ENCODE peak calls at places on chromosomes 11 and 22, in six cellular contexts. H is mesenchymal stem cell, J is neuronal stem cell, X is IMR-90, R is H1, Y is trophoblast cell. N is an unnamed sample. For H3K79me1, the result is how much of the 10 kb centered on the place peaks cover.

GRCh38 chr11:69683764-69684333 is 8.7 kb upstream of the LTO1 start:
- DNase-seq in H (no peak), X (no peak), J (no peak), R (peak), Y (peak), N (peak)

GRCh38 chr22:50656122-50657070 is 16.2 kb upstream of the SHANK3 start:
- DNase-seq in R (no peak), H (peak), X (peak), Y (peak), J (no peak), N (peak)

GRCh38 chr11:67381244-67381972 is 8.0 kb upstream of the CLCF1 start:
- DNase-seq in X (no peak), H (no peak), J (no peak), R (no peak), Y (peak), N (no peak)

GRCh38 chr22:49088801-49089791 is 738.6 kb downstream of the BRD1 start:
- DNase-seq in X (no peak), H (no peak), Y (no peak), R (no peak), J (no peak), N (no peak)

GRCh38 chr11:102846292-102846691 is 2.9 kb upstream of the MMP3 start:
- DNase-seq in R (no peak), H (no peak), Y (peak), J (no peak), X (peak), N (no peak)

GRCh38 chr22:28358244-28358777 is 321.3 kb downstream of the TTC28 start:
- DNase-seq in Y (no peak), J (no peak), H (no peak), R (no peak), X (no peak), N (no peak)

GRCh38 chr11:102599642-102600261 is 25.4 kb downstream of the MMP20 start:
- DNase-seq in J (no peak), Y (peak), R (no peak), X (peak), H (peak), N (peak)

GRCh38 chr22:38081941-38082828 is 1.8 kb downstream of the SLC16A8 start:
- DNase-seq in J (no peak), H (no peak), Y (peak), R (no peak), X (no peak), N (no peak)

GRCh38 chr11:63869171-63869591 is 30.3 kb downstream of the MARK2 start:
- DNase-seq in R (no peak), X (no peak), J (no peak), Y (peak), H (no peak), N (no peak)

GRCh38 chr11:61637287-61637686 is 42.9 kb upstream of the DAGLA start:
- DNase-seq in Y (no peak), J (no peak), H (no peak), X (no peak), R (no peak), N (no peak)

GRCh38 chr11:21921151-21921550 is 271.7 kb upstream of the ANO5 start:
- DNase-seq in J (peak), X (no peak), H (no peak), R (no peak), Y (no peak), N (peak)

GRCh38 chr11:100863080-100863581 is 176.0 kb downstream of the ARHGAP42 start:
- DNase-seq in H (peak), R (no peak), Y (no peak), X (peak), J (peak), N (peak)

GRCh38 chr11:100866453-100866852 is 179.4 kb downstream of the ARHGAP42 start:
- DNase-seq in X (no peak), R (no peak), J (no peak), Y (no peak), H (no peak), N (no peak)

GRCh38 chr11:100867601-100868000 is 180.5 kb downstream of the ARHGAP42 start:
- DNase-seq in X (no peak), J (peak), R (no peak), H (no peak), Y (no peak), N (no peak)

GRCh38 chr11:100869328-100869727 is 182.2 kb downstream of the ARHGAP42 start:
- DNase-seq in J (no peak), R (no peak), X (no peak), H (no peak), Y (no peak), N (peak)

GRCh38 chr11:100865443-100865842 is 178.4 kb downstream of the ARHGAP42 start:
- DNase-seq in X (peak), R (no peak), J (no peak), Y (no peak), H (no peak), N (no peak)
- H3K79me1 ChIP-seq in X (under half), R (under half), J (under half), Y (under half), H (under half), N (under half)

DNA sequence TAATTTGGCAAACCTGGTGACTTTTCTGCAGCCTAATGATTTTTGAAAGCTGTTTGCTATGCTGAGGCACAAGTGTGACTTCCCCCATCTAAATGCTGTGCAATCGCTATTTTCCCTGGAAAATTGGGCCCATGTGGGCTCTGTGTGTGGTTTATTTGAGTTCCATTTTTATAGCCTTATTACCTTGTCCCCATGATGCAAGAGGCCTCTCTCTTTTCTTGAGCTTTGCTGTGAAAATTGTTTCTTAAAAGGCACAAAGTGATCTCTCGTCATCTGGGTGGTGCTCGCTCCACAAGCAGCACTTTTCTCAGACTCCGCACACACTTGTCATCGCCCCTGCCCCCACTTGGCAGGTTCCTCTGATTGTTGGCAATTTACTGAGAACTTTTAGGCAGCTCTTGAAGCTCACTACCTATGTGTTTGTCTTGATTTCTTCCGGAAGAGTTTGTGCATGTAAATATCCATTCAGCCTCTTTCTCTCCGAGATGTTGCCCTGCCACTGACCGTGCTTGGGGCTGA is 24.9 kb downstream of the BMAL1 start:
- DNase-seq in H (no peak), X (no peak), J (no peak), R (no peak), Y (no peak), N (no peak)
- H3K23ac ChIP-seq in H (no peak), X (no peak), J (no peak), R (no peak), Y (no peak), N (no peak)

GRCh38 chr11:65576232-65576866 is 496 bp downstream of the EHBP1L1 start:
- DNase-seq in Y (no peak), H (no peak), R (no peak), J (no peak), X (no peak), N (no peak)

GRCh38 chr11:65577756-65578109 is 1.9 kb downstream of the EHBP1L1 start:
- DNase-seq in J (no peak), Y (no peak), R (no peak), X (no peak), H (no peak), N (no peak)

GRCh38 chr11:65578134-65578533 is 2.3 kb downstream of the EHBP1L1 start:
- DNase-seq in J (no peak), Y (no peak), R (no peak), H (no peak), X (no peak), N (no peak)

GRCh38 chr11:65575568-65576231 is at the start of gene EHBP1L1:
- DNase-seq in Y (peak), X (peak), H (peak), J (no peak), R (no peak), N (peak)

DNA sequence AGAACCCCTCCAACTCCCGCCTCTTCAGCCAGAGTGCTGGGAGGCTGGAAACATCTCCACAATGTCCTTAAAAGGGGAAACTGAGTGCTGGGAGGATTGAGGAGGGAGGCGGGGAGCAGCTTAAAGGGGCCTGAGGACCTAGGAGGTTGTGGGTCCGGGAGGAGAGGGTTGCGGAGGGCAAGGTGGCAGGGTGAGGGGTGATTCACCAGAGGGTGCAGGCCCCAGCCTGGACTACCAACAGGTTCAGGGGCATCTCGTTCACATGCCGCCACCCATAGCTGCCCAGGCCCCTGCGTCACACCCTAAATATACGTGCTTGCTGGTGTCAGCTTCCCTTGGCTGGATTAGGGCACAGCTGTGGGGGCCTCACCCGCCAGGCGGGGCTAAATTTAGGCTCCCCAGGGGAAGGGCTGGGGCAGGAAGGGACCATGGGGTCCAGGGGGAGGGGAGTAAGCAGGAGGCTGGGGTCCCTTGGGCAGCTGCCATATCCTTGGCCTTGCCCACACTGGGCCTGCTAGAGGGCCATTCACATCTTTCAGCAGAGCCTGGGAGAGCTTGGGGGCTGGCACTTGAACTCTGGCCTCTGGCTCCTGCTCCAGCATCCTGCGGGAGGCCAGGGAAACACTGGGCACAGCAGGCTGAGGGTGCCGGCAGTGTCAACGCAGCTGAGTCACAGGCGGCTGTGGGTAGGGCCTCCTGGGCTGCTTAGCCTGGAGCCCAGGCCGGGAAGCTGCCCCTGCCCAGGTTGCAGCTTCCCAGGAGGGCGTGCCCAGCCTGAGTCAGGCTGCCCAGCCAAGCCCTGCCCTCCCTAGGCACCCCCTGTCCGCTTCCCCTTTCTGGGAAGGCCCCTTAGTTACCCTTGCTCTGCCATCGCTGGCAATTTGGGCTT is 1.3 kb downstream of the EHBP1L1 start:
- DNase-seq in X (peak), J (no peak), H (peak), Y (peak), R (no peak), N (no peak)
- H3K4me3 ChIP-seq in X (peak), J (no peak), H (peak), Y (no peak), R (no peak), N (no peak)

GRCh38 chr11:10401275-10401674 is 53.8 kb upstream of the AMPD3 start:
- DNase-seq in Y (no peak), R (peak), X (no peak), J (no peak), H (no peak), N (no peak)

GRCh38 chr11:10401696-10402392 is 53.2 kb upstream of the AMPD3 start:
- DNase-seq in J (no peak), H (no peak), R (no peak), X (no peak), Y (no peak), N (no peak)

GRCh38 chr11:10397226-10397987 is 57.7 kb upstream of the AMPD3 start:
- DNase-seq in R (peak), Y (peak), X (peak), J (no peak), H (no peak), N (no peak)

GRCh38 chr11:10398525-10398924 is 56.5 kb upstream of the AMPD3 start:
- DNase-seq in Y (peak), R (peak), H (peak), X (no peak), J (no peak), N (peak)

DNA sequence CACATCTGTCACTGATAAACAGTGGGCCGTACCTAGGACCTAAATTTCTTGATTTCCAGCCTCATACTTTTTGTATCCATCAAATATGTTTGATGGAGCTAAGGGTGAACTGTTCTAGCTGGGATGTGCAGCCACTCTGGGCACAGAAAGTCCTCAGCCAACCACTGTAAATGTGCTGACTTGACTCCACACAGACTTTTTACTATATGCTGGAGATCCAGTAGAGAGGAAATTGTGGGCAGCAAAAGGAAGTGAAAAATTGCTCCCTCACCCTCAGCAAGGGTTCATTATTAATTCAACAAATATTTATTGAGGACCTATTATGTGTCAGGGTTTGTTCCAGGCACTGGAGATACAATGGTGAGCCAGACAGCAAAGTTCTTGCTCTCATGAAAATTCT is 54.2 kb upstream of the AMPD3 start:
- DNase-seq in H (no peak), R (no peak), Y (no peak), J (no peak), X (peak), N (no peak)
- H3K79me1 ChIP-seq in H (under half), R (under half), Y (under half), J (under half), X (under half), N (under half)

N was measured in mesendoderm.